ENCODE peak calls at places on chromosomes 16 and 17, in eight cellular contexts. P, Z, N, F, K, S, H and D are unnamed samples.

GRCh38 chr17:75476274-75476673 is 19.8 kb downstream of the TMEM94 start:
- DNase-seq in P (no peak), Z (no peak), N (no peak), F (no peak), K (no peak), S (no peak), H (peak), D (no peak)

GRCh38 chr17:8877984-8878383 is 10.5 kb upstream of the PIK3R6 start:
- DNase-seq in P (no peak), Z (no peak), N (no peak), F (no peak), K (no peak), S (no peak), H (no peak), D (no peak)

GRCh38 chr17:76051071-76051467 is 21.2 kb downstream of the SRP68 start:
- DNase-seq in P (no peak), Z (no peak), N (no peak), F (no peak), K (no peak), S (no peak), H (peak), D (no peak)

GRCh38 chr17:27853121-27853520 is 40.0 kb downstream of the LYRM9 start:
- DNase-seq in P (no peak), Z (no peak), N (no peak), F (no peak), K (no peak), S (no peak), H (no peak), D (no peak)

GRCh38 chr17:7956208-7956965 is 24.4 kb downstream of the CNTROB start:
- DNase-seq in P (no peak), Z (no peak), N (no peak), F (no peak), K (no peak), S (no peak), H (no peak), D (no peak)

GRCh38 chr17:8125196-8125946 is 1.5 kb upstream of the HES7 start:
- DNase-seq in P (no peak), Z (peak), N (no peak), F (peak), K (peak), S (peak), H (peak), D (peak)

GRCh38 chr16:54928016-54928356 is 2.7 kb upstream of the IRX5 start:
- DNase-seq in P (no peak), Z (peak), N (no peak), F (no peak), K (no peak), S (no peak), H (peak), D (peak)

GRCh38 chr17:77696720-77697460 is 261.6 kb upstream of the TNRC6C start:
- DNase-seq in P (no peak), Z (no peak), N (no peak), F (no peak), K (no peak), S (no peak), H (no peak), D (no peak)

GRCh38 chr16:81431554-81432353 is 12.9 kb upstream of the CMIP start:
- DNase-seq in P (peak), Z (no peak), N (no peak), F (no peak), K (no peak), S (no peak), H (no peak), D (no peak)

GRCh38 chr16:51994597-51994996 is 552.3 kb downstream of the TOX3 start:
- DNase-seq in P (no peak), Z (no peak), N (no peak), F (no peak), K (peak), S (no peak), H (peak), D (peak)

GRCh38 chr16:4190934-4191333 is 50.9 kb downstream of the SRL start:
- DNase-seq in P (no peak), Z (no peak), N (no peak), F (no peak), K (no peak), S (no peak), H (no peak), D (no peak)

GRCh38 chr16:11095935-11096334 is 151.6 kb downstream of the CLEC16A start:
- DNase-seq in P (no peak), Z (no peak), N (no peak), F (no peak), K (no peak), S (no peak), H (no peak), D (no peak)

GRCh38 chr16:60818471-60818870 is 1217.8 kb downstream of the CDH8 start:
- DNase-seq in P (no peak), Z (no peak), N (no peak), F (no peak), K (no peak), S (no peak), H (no peak), D (no peak)

GRCh38 chr16:67277999-67278772 is 1.1 kb upstream of the PLEKHG4 start:
- DNase-seq in P (no peak), Z (no peak), N (no peak), F (no peak), K (no peak), S (no peak), H (peak), D (no peak)

GRCh38 chr17:51000835-51001638 is 119.6 kb downstream of the SPAG9 start:
- DNase-seq in P (no peak), Z (peak), N (peak), F (no peak), K (no peak), S (no peak), H (peak), D (peak)

GRCh38 chr17:54373970-54374369 is 526.7 kb upstream of the TOM1L1 start:
- DNase-seq in P (no peak), Z (no peak), N (no peak), F (no peak), K (no peak), S (no peak), H (no peak), D (no peak)